ENCODE peak calls at places on chromosome 14, in seven cellular contexts. U, J, Q, D, F, X and Y are unnamed samples.
A peak's percentile ranks its signal among the peaks of the same experiment; 100 is the strongest.

GRCh38 chr14:86464386-86464785 is 934.4 kb downstream of the FLRT2 start:
- DNase-seq in F (no peak), J (no peak), D (peak; percentile 13), U (no peak), X (no peak), Q (no peak), Y (no peak)

GRCh38 chr14:101979666-101980065 is 15.3 kb downstream of the DYNC1H1 start:
- DNase-seq in Q (no peak), F (no peak), X (no peak), U (no peak), J (no peak), D (peak; percentile 34), Y (no peak)

GRCh38 chr14:99944241-99944651 is 121.0 kb upstream of the EVL start:
- DNase-seq in F (no peak), X (no peak), Q (no peak), J (peak; percentile 36), D (no peak), U (no peak), Y (no peak)

GRCh38 chr14:98200621-98201020 is 1071.4 kb downstream of the BCL11B start:
- DNase-seq in U (no peak), D (no peak), X (no peak), J (no peak), Q (no peak), F (no peak), Y (no peak)

GRCh38 chr14:36647827-36648753 is 13.6 kb upstream of the PAX9 start:
- DNase-seq in Q (no peak), J (no peak), D (peak; percentile 62), U (no peak), F (no peak), X (no peak), Y (no peak)

GRCh38 chr14:100616854-100617714 is 29.9 kb upstream of the BEGAIN start:
- DNase-seq in U (no peak), Q (no peak), D (no peak), F (no peak), J (no peak), X (no peak), Y (no peak)

GRCh38 chr14:86838363-86838762 is 1154.6 kb downstream of the GALC start:
- DNase-seq in D (no peak), U (no peak), J (no peak), X (no peak), F (peak; percentile 17), Q (no peak), Y (no peak)

GRCh38 chr14:101593411-101594181 is 32.3 kb downstream of the DIO3 start:
- DNase-seq in D (no peak), F (no peak), J (no peak), U (no peak), X (no peak), Q (no peak), Y (peak; percentile 60)

GRCh38 chr14:92121207-92121669 is 268 bp downstream of the NDUFB1 start:
- DNase-seq in F (peak; percentile 59), D (peak; percentile 65), Q (no peak), U (no peak), J (peak; percentile 39), X (no peak), Y (no peak)

GRCh38 chr14:95760596-95760995 is 46.7 kb upstream of the TCL1A start:
- DNase-seq in U (no peak), Q (no peak), F (no peak), D (no peak), X (no peak), J (no peak), Y (no peak)

GRCh38 chr14:43540948-43541347 is 966.1 kb downstream of the FSCB start:
- DNase-seq in J (no peak), F (no peak), X (no peak), U (no peak), D (no peak), Q (no peak), Y (no peak)

GRCh38 chr14:101821528-101821927 is 60.0 kb downstream of the PPP2R5C start:
- DNase-seq in F (no peak), Q (no peak), X (peak; percentile 35), U (no peak), J (no peak), D (no peak), Y (peak; percentile 40)

GRCh38 chr14:64450255-64450654 is 15.0 kb upstream of the AKAP5 start:
- DNase-seq in X (no peak), U (no peak), D (no peak), F (no peak), J (no peak), Q (no peak), Y (no peak)

GRCh38 chr14:30243805-30244204 is 315.2 kb upstream of the G2E3 start:
- DNase-seq in U (no peak), J (no peak), D (peak; percentile 88), Q (peak; percentile 20), X (no peak), F (no peak), Y (no peak)

GRCh38 chr14:40053396-40053795 is 621.2 kb upstream of the FBXO33 start:
- DNase-seq in F (no peak), U (no peak), X (no peak), J (no peak), Q (no peak), D (no peak), Y (no peak)

GRCh38 chr14:22689186-22689585 is 45.0 kb upstream of the OR6J1 start:
- DNase-seq in Q (peak; percentile 74), F (peak; percentile 46), X (no peak), U (no peak), D (peak; percentile 92), J (no peak), Y (no peak)

GRCh38 chr14:33859306-33859705 is 91.6 kb downstream of the EGLN3 start:
- DNase-seq in D (no peak), J (no peak), X (no peak), F (no peak), Q (no peak), U (no peak), Y (no peak)

GRCh38 chr14:101721951-101722661 is 39.4 kb upstream of the PPP2R5C start:
- DNase-seq in J (peak; percentile 51), U (peak; percentile 64), X (peak; percentile 68), F (peak; percentile 52), Q (no peak), D (peak; percentile 47), Y (peak; percentile 58)

GRCh38 chr14:99156026-99156425 is 116.0 kb downstream of the BCL11B start:
- DNase-seq in D (no peak), Q (no peak), U (no peak), X (no peak), J (peak; percentile 15), F (no peak), Y (peak; percentile 27)

GRCh38 chr14:100271247-100271939 is 32.4 kb downstream of the YY1 start:
- DNase-seq in X (no peak), D (no peak), J (peak; percentile 68), F (no peak), U (no peak), Q (no peak), Y (no peak)

GRCh38 chr14:99597911-99598600 is 6.0 kb downstream of the CCDC85C start:
- DNase-seq in X (no peak), Q (no peak), D (no peak), J (no peak), U (no peak), F (no peak), Y (no peak)

GRCh38 chr14:44803239-44803905 is 158.4 kb downstream of the KLHL28 start:
- DNase-seq in F (peak; percentile 35), J (no peak), D (peak; percentile 70), X (no peak), Q (no peak), U (no peak), Y (no peak)

GRCh38 chr14:96502621-96503251 is 554 bp downstream of the PAPOLA start:
- DNase-seq in Q (no peak), X (no peak), J (peak; percentile 59), D (peak; percentile 51), F (peak; percentile 74), U (peak; percentile 62), Y (no peak)

GRCh38 chr14:105891631-105892452 is 365.5 kb downstream of the TMEM121 start:
- DNase-seq in U (no peak), F (no peak), X (no peak), J (peak; percentile 17), Q (no peak), D (no peak), Y (no peak)

GRCh38 chr14:105889666-105890473 is 363.5 kb downstream of the TMEM121 start:
- DNase-seq in X (no peak), U (no peak), J (no peak), D (no peak), Q (no peak), F (no peak), Y (no peak)

GRCh38 chr14:105891221-105891602 is 364.8 kb downstream of the TMEM121 start:
- DNase-seq in Q (no peak), J (peak; percentile 17), X (no peak), F (no peak), D (no peak), U (no peak), Y (no peak)

GRCh38 chr14:105888784-105889665 is 362.6 kb downstream of the TMEM121 start:
- DNase-seq in Q (no peak), D (no peak), U (no peak), J (no peak), F (no peak), X (no peak), Y (no peak)

GRCh38 chr14:105890474-105891220 is 364.3 kb downstream of the TMEM121 start:
- DNase-seq in X (no peak), F (no peak), U (no peak), Q (no peak), D (no peak), J (no peak), Y (peak; percentile 79)
- H3K4me3 ChIP-seq in X (no peak overlapping the region), F (no peak overlapping the region), U (no peak overlapping the region), Q (no peak overlapping the region), D (no peak overlapping the region), J (no peak overlapping the region), Y (no peak overlapping the region)

DNA sequence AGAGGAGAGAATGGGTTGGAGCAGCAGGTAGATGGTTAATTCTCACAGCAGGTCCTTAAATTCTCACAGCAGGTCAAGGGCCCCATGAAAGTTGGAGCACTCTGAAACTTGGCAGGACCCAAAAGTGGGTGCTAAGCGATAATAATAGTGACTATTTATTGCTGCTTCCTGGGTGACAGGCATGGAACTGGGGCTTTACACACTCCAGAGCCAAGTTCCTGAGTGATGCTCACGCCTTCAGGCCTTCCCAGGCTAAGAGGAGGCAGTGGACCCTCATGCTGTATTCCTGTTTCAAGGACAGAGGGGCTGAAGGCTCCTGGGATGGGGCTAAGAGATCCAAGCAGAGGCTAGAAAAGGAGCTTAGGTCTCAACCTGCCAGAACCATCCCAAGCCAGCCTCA is 180.9 kb upstream of the VASH1 start:
- DNase-seq in D (no peak), Q (no peak), F (no peak), U (no peak), J (no peak), X (no peak), Y (no peak)
- H3K4me3 ChIP-seq in D (no peak overlapping the region), Q (no peak overlapping the region), F (no peak overlapping the region), U (no peak overlapping the region), J (no peak overlapping the region), X (no peak overlapping the region), Y (no peak overlapping the region)

DNA sequence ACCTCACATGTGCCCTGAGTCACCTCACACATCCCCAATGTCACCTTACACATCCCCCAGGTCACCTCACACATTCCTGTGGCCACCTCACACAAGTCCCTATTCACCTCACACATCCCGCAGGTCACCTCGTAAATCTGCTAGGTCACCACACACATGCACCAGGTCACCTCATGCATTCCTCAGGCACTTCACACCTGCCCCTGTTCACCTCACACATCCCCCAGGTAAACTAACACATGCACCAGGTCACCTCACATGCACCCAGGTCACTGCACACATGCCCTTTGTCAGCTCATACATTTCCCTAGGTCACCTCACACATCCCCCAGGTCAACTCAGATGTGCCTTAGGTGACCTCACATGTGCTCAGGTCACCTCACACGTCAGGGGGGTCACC is 639.8 kb downstream of the TMEM121 start:
- DNase-seq in Q (no peak), U (no peak), J (no peak), D (no peak), F (no peak), X (no peak), Y (no peak)
- H3K4me3 ChIP-seq in Q (no peak overlapping the region), U (no peak overlapping the region), J (no peak overlapping the region), D (no peak overlapping the region), F (no peak overlapping the region), X (no peak overlapping the region), Y (no peak overlapping the region)

GRCh38 chr14:74243051-74243450 is 3.8 kb downstream of the VSX2 start:
- DNase-seq in F (no peak), J (no peak), D (no peak), X (no peak), U (no peak), Q (no peak), Y (no peak)
- H3K4me3 ChIP-seq in F (no peak overlapping the region), J (no peak overlapping the region), D (no peak overlapping the region), X (no peak overlapping the region), U (no peak overlapping the region), Q (no peak overlapping the region), Y (no peak overlapping the region)